ENCODE peak calls at places on chromosomes 12 and 14, in six cellular contexts. D is psoas muscle, C is OCI-LY7, N is GM12865, U is neural progenitor cell, H is AG04449. O is an unnamed sample.

GRCh38 chr14:23284654-23285529 is 1.0 kb downstream of the HOMEZ start:
- DNase-seq in D (no peak), C (peak; percentile 56), N (peak; percentile 73), U (no peak), H (no peak), O (no peak)

GRCh38 chr14:23931705-23932314 is 21.8 kb upstream of the DHRS4 start:
- DNase-seq in D (no peak), C (no peak), N (no peak), U (no peak), H (no peak), O (no peak)

GRCh38 chr12:61272441-61272840 is 987.8 kb upstream of the USP15 start:
- DNase-seq in D (no peak), C (no peak), N (no peak), U (no peak), H (no peak), O (no peak)

GRCh38 chr12:123713398-123714301 is 1.5 kb downstream of the ATP6V0A2 start:
- DNase-seq in D (no peak), C (peak; percentile 39), N (peak; percentile 21), U (no peak), H (no peak), O (no peak)

GRCh38 chr12:110744176-110744575 is 1.5 kb upstream of the PPP1CC start:
- DNase-seq in D (peak; percentile 61), C (no peak), N (no peak), U (peak; percentile 13), H (no peak), O (no peak)

GRCh38 chr12:26285401-26285800 is 90.0 kb downstream of the SSPN start:
- DNase-seq in D (no peak), C (no peak), N (no peak), U (no peak), H (no peak), O (no peak)

GRCh38 chr14:103118019-103118662 is 5.1 kb upstream of the TNFAIP2 start:
- DNase-seq in D (peak; percentile 89), C (no peak), N (no peak), U (no peak), H (no peak), O (no peak)

GRCh38 chr12:110249105-110249504 is 31.9 kb upstream of the ATP2A2 start:
- DNase-seq in D (peak; percentile 59), C (no peak), N (no peak), U (no peak), H (no peak), O (no peak)

GRCh38 chr14:78162202-78162601 is 8.0 kb upstream of the NRXN3 start:
- DNase-seq in D (no peak), C (no peak), N (no peak), U (no peak), H (no peak), O (peak; percentile 18)

GRCh38 chr14:55706893-55707292 is 126.9 kb downstream of the KTN1 start:
- DNase-seq in D (no peak), C (no peak), N (no peak), U (no peak), H (no peak), O (no peak)

GRCh38 chr14:55704654-55705053 is 124.6 kb downstream of the KTN1 start:
- DNase-seq in D (no peak), C (no peak), N (no peak), U (no peak), H (no peak), O (no peak)

GRCh38 chr14:55706341-55706684 is 126.3 kb downstream of the KTN1 start:
- DNase-seq in D (no peak), C (no peak), N (no peak), U (no peak), H (no peak), O (no peak)

GRCh38 chr14:55705651-55706340 is 125.8 kb downstream of the KTN1 start:
- DNase-seq in D (no peak), C (no peak), N (no peak), U (no peak), H (no peak), O (no peak)

DNA sequence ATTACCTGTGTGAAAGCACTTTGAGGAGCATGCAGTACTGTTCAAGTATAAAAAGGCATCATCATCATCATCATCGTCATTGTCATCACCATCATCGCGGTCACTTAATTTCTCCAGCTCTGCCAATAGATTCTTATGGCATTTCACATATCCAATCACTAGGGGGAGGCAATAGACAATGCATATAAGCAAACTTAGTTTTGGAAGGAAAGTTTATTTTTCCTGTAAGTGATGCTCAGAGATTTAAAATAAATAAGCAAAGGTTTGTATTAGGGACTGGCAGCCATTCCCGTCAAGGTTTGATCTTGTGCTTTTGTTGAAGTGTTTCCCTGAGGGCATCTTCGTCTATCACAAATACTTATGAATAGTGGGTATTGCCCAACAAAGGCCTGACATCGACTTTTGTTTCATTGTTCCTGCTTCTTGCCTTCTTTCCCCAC is 127.4 kb downstream of the KTN1 start:
- DNase-seq in D (no peak), C (peak; percentile 4), N (peak; percentile 17), U (peak; percentile 46), H (peak; percentile 23), O (no peak)
- TF ChIP-seq CTCF in D (peak; percentile 65), C (peak; percentile 67), N (peak; percentile 24), U (peak; percentile 76), H (peak; percentile 54), O (peak; percentile 54)

GRCh38 chr14:48253020-48253419 is 577.6 kb upstream of the MDGA2 start:
- DNase-seq in D (no peak), C (no peak), N (no peak), U (no peak), H (no peak), O (no peak)
- H3K4me3 ChIP-seq in D (no peak overlapping the region), C (no peak overlapping the region), N (no peak overlapping the region), U (no peak overlapping the region), H (no peak overlapping the region), O (no peak overlapping the region)

DNA sequence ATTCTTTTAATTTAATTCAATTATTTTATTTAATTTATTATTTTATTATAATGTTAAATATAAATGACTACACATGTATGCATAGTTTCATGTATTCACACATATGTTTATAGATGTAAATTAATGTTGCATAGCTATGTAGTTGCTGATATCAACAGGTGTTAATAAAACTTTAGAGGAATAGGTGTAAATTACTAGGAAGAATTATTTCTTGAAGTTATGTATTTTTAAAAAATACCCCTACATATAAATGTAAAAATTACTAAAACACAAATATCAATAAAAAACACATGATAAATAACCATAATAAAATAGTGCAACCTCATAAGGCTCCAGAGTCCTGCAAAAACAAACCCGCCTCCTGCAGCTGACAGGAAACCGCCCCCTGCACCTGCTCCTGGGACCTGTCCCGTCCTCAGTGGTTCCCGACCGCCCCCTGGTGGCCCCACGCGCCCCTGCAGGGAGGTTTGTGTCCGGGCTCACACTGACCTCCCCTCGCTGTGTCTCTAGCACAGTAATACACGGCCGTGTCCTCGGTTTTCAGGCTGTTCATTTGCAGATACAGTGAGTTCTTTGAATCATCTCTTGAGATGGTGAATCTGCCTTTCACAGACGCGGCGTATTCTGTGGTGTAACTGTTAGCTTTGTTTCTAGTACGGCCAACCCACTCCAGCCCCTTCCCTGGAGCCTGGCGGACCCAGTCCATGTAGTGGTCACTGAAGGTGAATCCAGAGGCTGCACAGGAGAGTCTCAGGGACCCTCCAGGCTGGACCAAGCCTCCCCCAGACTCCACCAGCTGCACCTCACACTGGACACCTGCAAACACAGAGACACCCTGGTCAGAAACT is 1264.0 kb downstream of the TMEM121 start:
- DNase-seq in D (peak; percentile 61), C (peak; percentile 90), N (peak; percentile 76), U (peak; percentile 2), H (no peak), O (no peak)
- TF ChIP-seq CTCF in D (peak; percentile 26), C (peak; percentile 95), N (peak; percentile 75), U (peak; percentile 34), H (peak; percentile 0), O (peak; percentile 69)

DNA sequence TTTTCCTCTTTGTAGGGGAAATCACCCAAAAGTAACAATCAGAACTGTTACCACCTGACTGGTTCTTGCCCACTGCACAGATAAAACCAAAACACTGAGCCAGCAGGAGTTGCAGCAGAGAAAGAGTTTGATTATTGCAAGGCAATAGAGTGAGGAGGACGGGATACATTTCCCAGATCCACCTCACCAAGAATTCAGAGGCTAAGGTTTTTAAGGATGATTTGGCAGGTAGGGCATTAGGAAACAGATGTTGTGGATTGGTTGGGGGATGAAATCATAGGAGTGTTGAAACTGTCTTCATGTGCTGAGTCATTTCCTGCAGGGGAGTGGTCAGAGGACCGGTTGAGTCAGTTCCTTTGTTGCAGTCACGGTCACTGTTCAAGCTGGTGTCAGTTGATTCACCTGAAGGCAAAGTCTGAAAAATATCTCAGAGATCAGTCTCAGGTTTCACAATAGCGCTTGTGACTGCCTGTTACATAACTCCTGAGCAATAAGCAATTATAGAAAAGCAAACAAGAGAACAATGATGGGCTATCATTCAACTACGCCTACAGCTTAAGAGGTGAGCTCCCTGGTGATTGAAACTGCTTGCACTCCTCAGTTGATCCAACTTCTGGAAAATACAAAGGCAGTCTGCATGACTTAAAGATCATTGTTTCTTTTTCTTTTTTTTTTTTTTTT is 20.3 kb upstream of the AMN1 start:
- DNase-seq in D (no peak), C (peak; percentile 79), N (peak; percentile 98), U (no peak), H (peak; percentile 75), O (peak; percentile 98)
- H3K4me3 ChIP-seq in D (no peak overlapping the region), C (peak overlapping the region; percentile 2), N (peak overlapping the region; percentile 81), U (no peak overlapping the region), H (no peak overlapping the region), O (no peak overlapping the region)